ENCODE peak calls at places on chromosomes 16 and 17, in six cellular contexts. S, F, M, Y, W and L are unnamed samples. For H3K4me1, the result is how much of the 10 kb centered on the place peaks cover.

GRCh38 chr16:75025766-75026165 is 26.9 kb downstream of the ZNRF1 start:
- DNase-seq in S (no peak), F (no peak), M (no peak), Y (no peak), W (no peak), L (no peak)

GRCh38 chr16:57483725-57484514 is 2.4 kb downstream of the DOK4 start:
- DNase-seq in S (no peak), F (no peak), M (no peak), Y (peak), W (no peak), L (no peak)

GRCh38 chr16:24508614-24509013 is 30.8 kb upstream of the RBBP6 start:
- DNase-seq in S (no peak), F (no peak), M (no peak), Y (no peak), W (no peak), L (no peak)

GRCh38 chr16:22214402-22214801 is 8.3 kb downstream of the EEF2K start:
- DNase-seq in S (no peak), F (no peak), M (no peak), Y (no peak), W (no peak), L (no peak)

GRCh38 chr16:787978-788398 is at the start of gene RPUSD1:
- DNase-seq in S (peak), F (no peak), M (no peak), Y (no peak), W (peak), L (peak)

GRCh38 chr16:67396159-67396774 is 3.0 kb upstream of the TPPP3 start:
- DNase-seq in S (peak), F (peak), M (peak), Y (peak), W (no peak), L (peak)

GRCh38 chr17:36942031-36942599 is 4.8 kb downstream of the LHX1 start:
- DNase-seq in S (no peak), F (no peak), M (no peak), Y (no peak), W (no peak), L (peak)

GRCh38 chr17:33013596-33014375 is 22.1 kb downstream of the SPACA3 start:
- DNase-seq in S (no peak), F (no peak), M (no peak), Y (no peak), W (no peak), L (no peak)

GRCh38 chr16:12215302-12216105 is 239.0 kb downstream of the SNX29 start:
- DNase-seq in S (no peak), F (no peak), M (peak), Y (no peak), W (no peak), L (peak)

GRCh38 chr17:80453126-80453979 is 23.1 kb downstream of the NPTX1 start:
- DNase-seq in S (no peak), F (no peak), M (no peak), Y (no peak), W (no peak), L (no peak)

GRCh38 chr16:30949655-30950515 is 1.0 kb downstream of the ORAI3 start:
- DNase-seq in S (peak), F (peak), M (peak), Y (peak), W (peak), L (peak)

GRCh38 chr17:17313350-17313991 is 10.3 kb downstream of the NT5M start:
- DNase-seq in S (peak), F (no peak), M (peak), Y (peak), W (peak), L (peak)

GRCh38 chr16:66858740-66859396 is 14.7 kb downstream of the CA7 start:
- DNase-seq in S (peak), F (peak), M (peak), Y (no peak), W (no peak), L (no peak)

GRCh38 chr16:57485916-57486857 is at the start of gene DOK4:
- DNase-seq in S (peak), F (peak), M (peak), Y (peak), W (peak), L (peak)

DNA sequence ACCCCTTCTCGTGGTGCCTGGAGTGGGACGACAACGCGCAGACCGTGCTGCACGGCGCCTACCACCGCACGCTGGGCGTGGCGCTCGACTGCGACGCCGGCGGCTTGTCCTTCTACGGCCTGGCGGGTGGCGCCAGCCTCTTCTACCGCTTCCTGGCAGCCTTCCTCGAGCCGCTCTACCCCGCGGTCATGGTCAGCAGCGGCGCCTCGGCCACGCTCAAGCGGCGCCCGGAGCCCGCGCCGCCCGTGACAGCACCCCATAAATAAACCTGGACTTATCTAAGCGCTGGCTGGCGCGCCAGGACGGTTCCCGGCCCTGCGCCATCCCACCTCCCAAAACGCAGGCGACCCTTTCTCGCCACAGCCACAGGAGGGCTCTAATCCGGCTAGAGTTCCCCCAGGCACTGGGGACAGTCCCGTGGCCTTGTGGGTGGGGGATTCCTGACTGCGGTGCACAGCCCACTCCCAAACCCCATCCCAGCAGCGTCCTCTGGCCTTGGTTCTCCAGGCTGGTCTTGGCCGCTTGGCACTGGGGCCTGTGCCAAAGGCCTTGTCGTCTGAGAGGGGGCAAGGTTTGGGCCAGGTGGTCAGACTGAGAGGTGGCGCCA is 10.2 kb upstream of the SLC16A5 start:
- DNase-seq in S (peak), F (peak), M (peak), Y (peak), W (peak), L (peak)
- H3K4me1 ChIP-seq in S (under half), F (under half), M (under half), Y (under half), W (under half), L (under half)

GRCh38 chr17:50891577-50891989 is 25.4 kb upstream of the TOB1 start:
- DNase-seq in S (no peak), F (no peak), M (no peak), Y (no peak), W (no peak), L (peak)
- H3K4me1 ChIP-seq in S (under half), F (under half), M (half or more), Y (under half), W (under half), L (under half)

DNA sequence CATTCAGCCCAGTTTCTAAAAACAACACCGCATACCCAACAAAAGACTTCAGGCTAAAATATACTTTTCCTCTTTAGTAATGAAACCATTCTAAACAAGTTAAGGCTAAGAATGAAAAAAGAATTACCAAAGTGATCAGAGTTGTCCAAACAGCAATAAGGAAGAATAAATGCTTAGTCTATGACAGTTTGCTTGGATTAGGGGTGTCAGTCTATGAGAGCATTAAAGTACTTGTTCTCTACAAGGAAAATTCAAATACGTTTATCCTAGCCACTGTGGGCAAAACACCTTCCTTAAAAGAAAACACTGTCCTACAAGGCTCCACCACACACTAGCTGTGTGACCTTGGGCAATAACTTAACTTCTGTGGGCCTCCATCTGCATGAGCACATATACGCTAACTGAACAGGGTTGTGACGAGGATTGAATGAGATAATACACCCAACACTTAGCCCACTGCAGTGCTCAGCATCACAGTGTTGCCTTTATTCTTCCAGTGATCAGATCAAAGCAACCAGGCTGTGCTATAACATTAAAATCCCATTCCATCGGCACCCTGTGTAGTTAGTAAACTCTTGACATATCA is 53.6 kb downstream of the TEX2 start:
- DNase-seq in S (no peak), F (no peak), M (no peak), Y (no peak), W (no peak), L (no peak)
- H3K4me1 ChIP-seq in S (under half), F (under half), M (under half), Y (under half), W (under half), L (under half)

DNA sequence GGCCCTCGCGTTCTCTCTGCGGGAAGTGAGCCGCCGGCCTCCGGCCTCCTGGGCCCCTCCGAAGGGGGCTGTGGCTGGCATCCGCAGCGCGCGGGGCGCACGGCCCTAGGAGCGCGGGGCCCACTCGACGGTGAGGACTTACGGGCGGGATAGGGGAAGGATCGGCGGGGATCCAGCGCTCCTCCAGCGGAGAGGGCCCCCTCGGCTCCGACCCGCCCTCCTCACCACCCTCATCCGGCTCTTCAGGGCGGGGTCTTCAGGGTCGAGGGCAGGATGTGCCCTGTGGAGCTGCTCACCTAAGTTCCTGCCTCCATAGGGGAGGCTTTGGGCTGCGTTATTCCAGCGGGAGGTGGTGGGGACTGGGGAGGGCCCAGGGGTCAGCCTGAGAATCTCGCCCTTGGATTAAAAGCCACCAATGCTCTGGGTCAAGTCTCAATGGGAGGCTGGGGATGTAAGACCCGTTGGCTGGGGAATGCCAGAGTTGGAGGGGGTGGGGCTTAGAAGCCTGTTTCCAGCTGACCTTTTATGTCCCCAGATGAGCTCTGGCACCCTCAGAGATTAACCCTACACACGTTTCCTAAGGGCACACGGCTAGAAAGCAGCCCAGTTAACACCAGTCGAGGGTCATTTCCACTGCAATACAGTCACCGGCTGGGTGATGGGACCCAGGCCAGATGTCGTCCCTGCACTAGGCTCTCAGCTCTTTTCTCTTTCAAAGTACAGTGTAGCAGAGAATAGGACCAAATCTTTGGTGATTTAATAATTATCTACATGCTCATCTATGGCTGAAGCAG is 13.4 kb downstream of the TBX2 start:
- DNase-seq in S (no peak), F (no peak), M (no peak), Y (no peak), W (peak), L (peak)
- H3K4me1 ChIP-seq in S (under half), F (half or more), M (under half), Y (under half), W (under half), L (under half)

GRCh38 chr17:43468746-43469544 is 14.8 kb upstream of the DHX8 start:
- DNase-seq in S (no peak), F (no peak), M (peak), Y (no peak), W (no peak), L (no peak)

GRCh38 chr17:43465049-43465448 is 18.7 kb upstream of the DHX8 start:
- DNase-seq in S (no peak), F (no peak), M (no peak), Y (no peak), W (no peak), L (no peak)

GRCh38 chr17:43464046-43464445 is 19.7 kb upstream of the DHX8 start:
- DNase-seq in S (no peak), F (no peak), M (no peak), Y (no peak), W (no peak), L (no peak)

GRCh38 chr17:43471801-43472200 is 12.0 kb upstream of the DHX8 start:
- DNase-seq in S (no peak), F (no peak), M (no peak), Y (no peak), W (no peak), L (no peak)

GRCh38 chr17:43467981-43468541 is 15.7 kb upstream of the DHX8 start:
- DNase-seq in S (no peak), F (no peak), M (no peak), Y (no peak), W (no peak), L (no peak)
- H3K4me1 ChIP-seq in S (under half), F (under half), M (under half), Y (under half), W (under half), L (under half)

GRCh38 chr17:75640556-75641119 is 7.4 kb downstream of the SMIM5 start:
- DNase-seq in S (no peak), F (peak), M (no peak), Y (no peak), W (no peak), L (no peak)

GRCh38 chr17:75639327-75639726 is 6.1 kb downstream of the SMIM5 start:
- DNase-seq in S (peak), F (peak), M (no peak), Y (no peak), W (no peak), L (no peak)

GRCh38 chr17:75637561-75637960 is 4.3 kb downstream of the SMIM5 start:
- DNase-seq in S (peak), F (no peak), M (no peak), Y (no peak), W (no peak), L (no peak)

GRCh38 chr17:75639771-75640555 is 6.7 kb downstream of the SMIM5 start:
- DNase-seq in S (peak), F (peak), M (peak), Y (peak), W (no peak), L (no peak)

GRCh38 chr17:75638893-75639292 is 5.7 kb downstream of the SMIM5 start:
- DNase-seq in S (peak), F (peak), M (no peak), Y (no peak), W (no peak), L (no peak)
- H3K4me1 ChIP-seq in S (under half), F (half or more), M (under half), Y (under half), W (half or more), L (under half)

DNA sequence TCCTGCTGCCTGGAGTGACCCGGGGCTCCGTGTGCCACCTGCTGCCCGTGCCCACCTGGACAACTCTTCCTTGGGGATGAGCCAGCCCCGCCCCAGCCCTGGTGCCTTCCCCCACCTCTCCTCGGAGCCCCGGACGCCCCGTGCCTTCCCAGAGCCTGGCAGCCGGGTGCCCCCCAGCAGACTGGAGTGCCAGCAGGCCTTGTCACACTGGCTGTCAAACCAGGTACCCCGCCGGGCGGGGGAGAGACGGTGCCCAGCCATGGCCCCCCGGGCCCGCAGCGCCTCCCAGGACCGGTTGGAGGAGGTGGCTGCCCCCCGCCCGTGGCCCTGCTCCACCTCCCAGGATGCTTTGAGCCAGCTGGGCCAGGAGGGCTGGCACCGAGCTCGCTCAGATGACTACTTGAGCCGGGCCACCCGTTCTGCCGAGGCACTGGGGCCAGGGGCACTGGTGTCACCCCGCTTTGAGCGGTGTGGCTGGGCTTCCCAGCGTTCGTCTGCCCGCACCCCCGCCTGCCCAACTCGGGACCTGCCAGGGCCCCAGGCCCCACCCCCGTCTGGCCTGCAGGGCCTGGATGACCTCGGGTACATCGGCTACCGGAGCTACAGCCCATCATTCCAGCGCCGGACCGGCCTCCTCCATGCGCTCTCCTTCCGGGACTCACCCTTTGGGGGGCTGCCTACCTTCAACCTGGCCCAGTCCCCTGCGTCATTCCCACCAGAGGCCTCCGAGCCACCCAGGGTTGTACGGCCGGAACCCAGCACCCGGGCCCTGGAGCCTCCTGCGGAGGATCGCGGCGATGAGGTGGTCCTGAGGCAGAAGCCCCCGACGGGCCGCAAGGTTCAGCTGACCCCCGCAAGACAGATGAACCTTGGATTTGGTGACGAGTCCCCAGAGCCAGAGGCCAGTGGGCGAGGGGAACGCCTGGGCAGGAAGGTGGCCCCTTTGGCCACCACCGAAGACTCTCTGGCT is 38.4 kb downstream of the ARHGAP23 start:
- DNase-seq in S (no peak), F (no peak), M (no peak), Y (no peak), W (no peak), L (no peak)
- H3K4me1 ChIP-seq in S (under half), F (half or more), M (under half), Y (under half), W (under half), L (under half)

GRCh38 chr17:82545071-82545462 is 25.5 kb downstream of the FOXK2 start:
- DNase-seq in S (no peak), F (no peak), M (no peak), Y (no peak), W (no peak), L (no peak)

GRCh38 chr17:82548681-82549303 is 29.3 kb downstream of the FOXK2 start:
- DNase-seq in S (peak), F (peak), M (no peak), Y (no peak), W (no peak), L (no peak)

GRCh38 chr17:82551779-82552457 is 32.4 kb downstream of the FOXK2 start:
- DNase-seq in S (peak), F (peak), M (peak), Y (peak), W (peak), L (peak)

GRCh38 chr17:82544431-82545070 is 25.0 kb downstream of the FOXK2 start:
- DNase-seq in S (no peak), F (no peak), M (no peak), Y (no peak), W (no peak), L (no peak)

GRCh38 chr17:82547981-82548380 is 28.4 kb downstream of the FOXK2 start:
- DNase-seq in S (no peak), F (no peak), M (no peak), Y (no peak), W (no peak), L (no peak)
- H3K4me1 ChIP-seq in S (under half), F (half or more), M (under half), Y (under half), W (under half), L (under half)